ENCODE peak calls at places on chromosome 20, in nine cellular contexts. V is heart left ventricle, A is HFFc6, X is EL, Z is aorta, I is nephron progenitor cell, K is hypothalamus, B is upper lobe of right lung, L is fibroblast of pulmonary artery. H is an unnamed sample.

GRCh38 chr20:24996449-24997195 is 4.1 kb upstream of the APMAP start:
- DNase-seq in B (no peak), A (no peak), X (no peak), K (no peak), V (no peak), I (no peak), Z (no peak), L (no peak), H (peak; percentile 53)

GRCh38 chr20:57392130-57392445 is 892 bp downstream of the RBM38 start:
- DNase-seq in I (no peak), X (no peak), Z (peak; percentile 46), A (no peak), V (peak; percentile 13), K (no peak), B (no peak), L (no peak), H (no peak)

GRCh38 chr20:33472868-33473267 is 17.0 kb upstream of the CBFA2T2 start:
- DNase-seq in K (no peak), V (no peak), B (no peak), X (no peak), A (no peak), I (no peak), L (no peak), Z (no peak), H (no peak)

GRCh38 chr20:5205348-5206210 is 78.8 kb downstream of the CDS2 start:
- DNase-seq in V (peak; percentile 73), Z (peak; percentile 80), X (peak; percentile 75), A (peak; percentile 74), L (peak; percentile 85), I (peak; percentile 81), K (no peak), B (peak; percentile 81), H (peak; percentile 81)

GRCh38 chr20:62062661-62063600 is 2.8 kb downstream of the TAF4 start:
- DNase-seq in X (no peak), B (no peak), V (no peak), A (no peak), K (no peak), I (no peak), Z (no peak), L (no peak), H (no peak)

GRCh38 chr20:14879839-14880238 is 542.4 kb upstream of the FLRT3 start:
- DNase-seq in K (no peak), L (peak; percentile 3), I (no peak), B (no peak), A (no peak), X (no peak), V (no peak), Z (no peak), H (no peak)

GRCh38 chr20:58017237-58017969 is 211.1 kb downstream of the ANKRD60 start:
- DNase-seq in I (no peak), B (no peak), X (peak; percentile 87), A (peak; percentile 74), L (no peak), Z (no peak), V (peak; percentile 7), K (no peak), H (peak; percentile 10)

GRCh38 chr20:10667560-10668167 is 6.1 kb downstream of the JAG1 start:
- DNase-seq in A (no peak), Z (no peak), B (no peak), V (no peak), K (no peak), X (no peak), L (no peak), I (no peak), H (peak; percentile 95)

GRCh38 chr20:20568604-20569205 is 143.7 kb downstream of the RALGAPA2 start:
- DNase-seq in Z (no peak), I (peak; percentile 24), L (peak; percentile 68), X (peak; percentile 31), B (no peak), K (no peak), V (no peak), A (peak; percentile 35), H (peak; percentile 90)

GRCh38 chr20:3738109-3739053 is 5.9 kb downstream of the HSPA12B start:
- DNase-seq in I (no peak), A (no peak), B (no peak), K (no peak), X (no peak), L (no peak), Z (no peak), V (no peak), H (peak; percentile 38)

GRCh38 chr20:1122388-1123315 is 4.2 kb downstream of the PSMF1 start:
- DNase-seq in X (peak; percentile 62), Z (peak; percentile 56), K (no peak), B (peak; percentile 73), L (peak; percentile 61), A (peak; percentile 26), I (no peak), V (peak; percentile 36), H (peak; percentile 62)

GRCh38 chr20:6828794-6829423 is 61.4 kb downstream of the BMP2 start:
- DNase-seq in V (peak; percentile 32), A (peak; percentile 15), Z (peak; percentile 59), L (peak; percentile 75), K (no peak), I (peak; percentile 76), X (peak; percentile 25), B (no peak), H (peak; percentile 91)

GRCh38 chr20:49285233-49285668 is 7.4 kb upstream of the ZNFX1 start:
- DNase-seq in V (no peak), X (peak; percentile 17), L (no peak), B (no peak), Z (no peak), A (no peak), K (no peak), I (no peak), H (no peak)

GRCh38 chr20:31606928-31607639 is 2.0 kb downstream of the ID1 start:
- DNase-seq in K (no peak), V (peak; percentile 43), A (peak; percentile 88), B (peak; percentile 74), L (peak; percentile 92), Z (no peak), I (peak; percentile 31), X (peak; percentile 75), H (peak; percentile 98)

GRCh38 chr20:3068986-3069900 is 2.2 kb upstream of the OXT start:
- DNase-seq in I (no peak), Z (no peak), X (peak; percentile 57), L (no peak), K (no peak), A (peak; percentile 46), B (no peak), V (no peak), H (peak; percentile 72)